ENCODE peak calls at places on chromosomes 13 and 19, in seven cellular contexts. H is pancreas, T is BE2C, U is AG04449, M is dorsolateral prefrontal cortex, J is stomach, C is kidney. Z is an unnamed sample.

GRCh38 chr13:20306039-20306438 is 73.9 kb upstream of the GJB6 start:
- DNase-seq in H (no peak), M (no peak), T (no peak), U (no peak), J (no peak), C (no peak), Z (no peak)

GRCh38 chr19:20923077-20923871 is at the start of gene ZNF85:
- DNase-seq in M (peak), J (peak), C (peak), U (peak), T (peak), H (peak), Z (peak)

GRCh38 chr13:99506632-99507031 is 5.4 kb downstream of the TM9SF2 start:
- DNase-seq in U (no peak), C (no peak), J (no peak), H (no peak), T (no peak), M (no peak), Z (peak)

GRCh38 chr19:12864721-12865715 is 16.2 kb downstream of the DNASE2 start:
- DNase-seq in M (no peak), U (no peak), T (no peak), H (no peak), C (peak), J (peak), Z (peak)

GRCh38 chr19:30217461-30217860 is 154.7 kb upstream of the ZNF536 start:
- DNase-seq in H (no peak), T (no peak), C (no peak), J (no peak), U (no peak), M (no peak), Z (no peak)

GRCh38 chr13:35994131-35994966 is 136.8 kb downstream of the DCLK1 start:
- DNase-seq in C (no peak), H (peak), U (peak), J (no peak), T (peak), M (no peak), Z (no peak)

GRCh38 chr19:16463991-16464575 is 7.7 kb downstream of the EPS15L1 start:
- DNase-seq in U (no peak), T (no peak), M (no peak), H (no peak), J (no peak), C (no peak), Z (no peak)

GRCh38 chr13:29684441-29684840 is 89.0 kb upstream of the SLC7A1 start:
- DNase-seq in C (no peak), U (no peak), M (no peak), J (no peak), T (no peak), H (no peak), Z (no peak)

GRCh38 chr13:51928231-51928630 is 66.5 kb downstream of the CCDC70 start:
- DNase-seq in H (no peak), M (no peak), C (no peak), J (no peak), T (peak), U (no peak), Z (no peak)

GRCh38 chr13:76210262-76210661 is 574.1 kb downstream of the LMO7 start:
- DNase-seq in H (no peak), T (no peak), U (no peak), J (no peak), C (no peak), M (no peak), Z (no peak)

GRCh38 chr19:7670150-7670784 is 1.4 kb downstream of the RETN start:
- DNase-seq in M (no peak), J (no peak), C (no peak), U (no peak), H (no peak), T (no peak), Z (peak)

GRCh38 chr19:42293539-42293938 is 8.4 kb upstream of the PRR19 start:
- DNase-seq in J (no peak), C (no peak), M (no peak), T (no peak), H (peak), U (no peak), Z (no peak)

GRCh38 chr13:24208314-24208713 is 47.8 kb downstream of the SPATA13 start:
- DNase-seq in T (no peak), M (no peak), U (peak), J (no peak), C (no peak), H (peak), Z (no peak)

GRCh38 chr13:32491028-32491427 is 47.6 kb downstream of the N4BP2L2 start:
- DNase-seq in J (no peak), T (no peak), C (no peak), H (no peak), M (no peak), U (no peak), Z (no peak)

GRCh38 chr13:84670245-84670644 is 788.0 kb upstream of the SLITRK1 start:
- DNase-seq in U (no peak), M (no peak), H (no peak), J (no peak), T (no peak), C (no peak), Z (no peak)

GRCh38 chr19:38420935-38421334 is 5.1 kb downstream of the RASGRP4 start:
- DNase-seq in M (no peak), H (no peak), J (no peak), C (peak), U (no peak), T (no peak), Z (no peak)

GRCh38 chr13:26320766-26321165 is 66.8 kb downstream of the CDK8 start:
- DNase-seq in M (no peak), J (no peak), U (no peak), C (no peak), T (no peak), H (no peak), Z (no peak)

GRCh38 chr13:80235559-80236296 is 105.2 kb downstream of the SPRY2 start:
- DNase-seq in H (no peak), C (no peak), J (no peak), M (no peak), T (no peak), U (no peak), Z (no peak)

GRCh38 chr19:38399081-38399480 is 3.8 kb upstream of the FAM98C start:
- DNase-seq in U (no peak), H (no peak), C (no peak), T (no peak), M (no peak), J (no peak), Z (no peak)

GRCh38 chr19:51127755-51128154 is 3.0 kb downstream of the SIGLEC9 start:
- DNase-seq in C (no peak), T (no peak), U (no peak), H (no peak), J (no peak), M (no peak), Z (no peak)

GRCh38 chr13:111639994-111640393 is 319.6 kb downstream of the TEX29 start:
- DNase-seq in J (no peak), T (no peak), U (no peak), H (no peak), C (no peak), M (no peak), Z (no peak)

GRCh38 chr19:18847516-18848463 is 16.0 kb downstream of the UPF1 start:
- DNase-seq in J (no peak), M (no peak), H (no peak), C (peak), T (no peak), U (no peak), Z (no peak)

GRCh38 chr19:44552324-44552723 is 22.8 kb upstream of the CEACAM20 start:
- DNase-seq in T (peak), U (no peak), M (no peak), H (no peak), C (no peak), J (no peak), Z (no peak)

GRCh38 chr13:99816321-99816720 is 155.2 kb downstream of the ZIC5 start:
- DNase-seq in H (no peak), U (no peak), J (no peak), M (no peak), C (no peak), T (no peak), Z (no peak)

GRCh38 chr19:32200312-32201038 is 144.9 kb upstream of the ZNF507 start:
- DNase-seq in T (no peak), C (no peak), J (no peak), U (no peak), M (no peak), H (no peak), Z (no peak)

GRCh38 chr13:75635621-75636338 is at the start of gene LMO7:
- DNase-seq in U (no peak), J (peak), M (peak), C (peak), H (peak), T (peak), Z (peak)

GRCh38 chr13:76533251-76533650 is 353.0 kb downstream of the KCTD12 start:
- DNase-seq in M (no peak), U (no peak), H (no peak), J (no peak), T (no peak), C (no peak), Z (no peak)

GRCh38 chr13:26956532-26957142 is 196.1 kb upstream of the GPR12 start:
- DNase-seq in U (no peak), T (no peak), H (no peak), C (no peak), J (no peak), M (no peak), Z (no peak)

GRCh38 chr19:13055213-13056051 is 47.2 kb downstream of the LYL1 start:
- DNase-seq in M (no peak), T (peak), U (peak), C (peak), H (no peak), J (peak), Z (peak)

GRCh38 chr13:24916464-24916863 is 152.5 kb downstream of the RNF17 start:
- DNase-seq in C (no peak), H (no peak), T (no peak), M (no peak), J (no peak), U (no peak), Z (no peak)

GRCh38 chr13:109859898-109860297 is 73.5 kb upstream of the IRS2 start:
- DNase-seq in C (no peak), M (no peak), U (no peak), H (no peak), J (no peak), T (no peak), Z (no peak)

GRCh38 chr19:10686193-10686592 is 15.0 kb upstream of the QTRT1 start:
- DNase-seq in U (no peak), T (no peak), H (no peak), J (no peak), C (no peak), M (no peak), Z (no peak)

DNA sequence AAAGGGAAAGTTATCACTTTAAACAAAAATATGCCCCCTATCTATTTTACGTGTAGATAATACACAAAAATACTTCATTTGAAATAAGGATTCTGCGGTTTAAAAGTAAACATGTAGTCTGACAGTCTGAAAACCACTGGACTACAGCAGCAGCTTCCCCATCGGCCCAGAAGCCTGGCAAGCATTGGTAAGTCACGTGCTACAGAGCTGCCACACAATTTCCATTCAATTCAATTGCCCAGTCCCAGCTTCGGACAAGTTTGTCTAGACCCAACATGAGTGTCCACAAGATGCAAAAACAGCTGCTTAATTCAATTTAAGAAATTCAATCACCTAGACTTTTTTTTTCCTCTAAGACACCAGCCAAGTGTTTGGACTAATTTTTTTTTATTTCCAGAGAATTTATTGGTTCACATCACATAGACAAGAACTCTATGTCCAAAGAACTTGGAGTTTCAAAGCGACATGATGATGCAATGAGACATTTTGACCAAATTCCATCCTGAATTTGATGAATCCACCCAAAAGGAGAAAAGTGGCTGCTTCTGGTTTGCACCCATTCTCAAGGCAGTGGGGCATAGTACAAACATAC is 458.9 kb downstream of the COG6 start:
- DNase-seq in J (no peak), C (no peak), U (no peak), H (no peak), T (no peak), M (no peak), Z (no peak)
- H3K4me3 ChIP-seq in J (no peak), C (no peak), U (no peak), H (no peak), T (no peak), M (no peak), Z (no peak)

DNA sequence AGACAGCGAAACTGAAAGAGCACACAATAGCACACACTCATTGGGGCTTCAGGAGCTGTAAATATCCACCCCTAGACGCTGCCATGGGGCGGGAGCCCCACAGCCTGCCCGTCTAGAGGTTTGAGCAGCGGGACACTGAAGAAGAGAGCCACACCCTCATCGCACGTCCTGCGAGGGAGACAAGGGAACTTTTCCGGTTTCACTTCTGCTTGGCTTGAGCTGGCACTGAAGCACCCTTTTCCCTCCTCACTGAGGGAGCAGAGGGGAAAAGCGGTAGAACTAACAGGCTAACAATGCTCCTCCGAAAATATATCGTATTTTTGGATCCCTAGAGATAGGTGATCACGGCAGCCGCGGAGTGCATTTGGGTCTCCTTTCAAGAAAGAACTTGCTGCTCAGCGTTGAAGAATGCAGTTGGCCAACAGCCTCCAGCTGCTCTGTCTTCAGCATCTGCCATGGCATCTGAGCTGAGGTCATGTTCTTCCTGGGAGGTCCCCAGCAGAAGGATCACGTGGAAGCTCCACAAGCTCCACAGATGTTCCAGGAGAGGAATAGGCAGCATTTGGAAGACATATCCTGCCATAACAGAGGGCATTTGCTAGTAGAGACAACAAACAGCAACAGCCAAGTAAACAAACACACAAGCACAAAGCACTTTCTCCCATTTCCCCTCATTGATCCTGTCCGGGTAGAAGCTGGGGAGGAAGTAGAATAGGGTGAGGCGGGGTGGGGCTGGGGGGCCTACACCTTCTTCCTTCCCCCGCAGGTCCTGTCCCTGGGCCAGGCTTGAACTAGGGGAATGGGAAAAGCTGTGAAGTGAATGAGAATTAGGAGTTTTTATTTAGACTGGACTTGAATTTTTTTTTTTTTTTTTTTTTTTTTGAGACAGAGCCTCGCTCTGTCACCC is 44.8 kb upstream of the ALOX5AP start:
- DNase-seq in U (peak), M (no peak), H (no peak), J (peak), T (no peak), C (peak), Z (peak)
- H3K4me3 ChIP-seq in U (peak), M (peak), H (peak), J (peak), T (no peak), C (peak), Z (peak)

GRCh38 chr19:33345163-33345562 is 28.3 kb upstream of the CEBPG start:
- DNase-seq in C (no peak), M (no peak), T (no peak), J (no peak), U (no peak), H (no peak), Z (no peak)

GRCh38 chr19:33346665-33347064 is 26.8 kb upstream of the CEBPG start:
- DNase-seq in C (no peak), U (no peak), H (no peak), J (no peak), M (no peak), T (no peak), Z (no peak)

GRCh38 chr19:33344210-33344609 is 29.3 kb upstream of the CEBPG start:
- DNase-seq in J (no peak), C (no peak), U (no peak), T (no peak), M (no peak), H (no peak), Z (no peak)

GRCh38 chr19:33347300-33347699 is 26.2 kb upstream of the CEBPG start:
- DNase-seq in M (no peak), T (no peak), H (no peak), J (no peak), U (no peak), C (no peak), Z (no peak)

GRCh38 chr19:33344611-33345010 is 28.9 kb upstream of the CEBPG start:
- DNase-seq in U (no peak), J (no peak), C (no peak), H (no peak), M (no peak), T (no peak), Z (no peak)
- H3K4me3 ChIP-seq in U (no peak), J (no peak), C (no peak), H (no peak), M (no peak), T (no peak), Z (no peak)

DNA sequence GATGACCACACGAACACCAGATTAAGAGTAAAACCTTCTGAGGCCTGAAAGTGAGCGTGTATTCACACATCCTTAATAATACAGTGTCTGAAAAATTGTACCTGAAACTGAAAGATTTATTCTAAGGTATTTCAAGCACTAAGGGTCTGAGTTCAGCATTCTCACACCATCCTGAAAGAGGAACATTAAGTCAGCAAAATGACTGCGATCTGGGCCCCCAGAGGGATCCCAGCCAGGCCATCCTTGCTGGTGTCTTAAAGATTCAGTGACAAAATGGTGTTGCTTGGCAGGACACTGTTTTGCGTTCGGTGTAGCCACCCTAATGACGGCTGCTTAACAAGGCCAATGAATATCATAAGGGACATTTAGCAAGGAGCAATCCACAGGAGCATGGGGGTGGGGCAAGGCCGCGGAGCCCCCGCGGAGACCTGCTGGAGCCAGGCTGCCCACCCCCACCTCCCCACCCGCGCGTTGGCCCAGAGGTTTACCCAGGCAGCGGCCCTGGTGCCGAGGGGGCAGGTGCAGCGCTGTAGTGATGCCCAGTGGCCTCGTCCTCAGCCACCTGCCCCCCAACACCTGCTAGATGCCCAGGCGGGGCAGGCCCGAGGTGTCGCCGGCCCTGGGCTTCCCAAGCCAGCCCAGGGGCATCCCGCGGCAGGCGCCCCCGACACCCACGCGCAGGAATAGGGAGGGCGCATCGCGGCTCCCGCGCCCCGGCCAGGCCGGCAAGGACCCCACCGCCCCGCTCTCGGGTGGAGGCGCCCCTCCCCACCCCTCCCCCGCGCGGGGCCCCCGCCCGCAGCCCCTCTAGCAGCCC is 742 bp downstream of the NALCN start:
- DNase-seq in H (no peak), T (no peak), J (no peak), C (peak), M (no peak), U (no peak), Z (no peak)
- H3K4me3 ChIP-seq in H (peak), T (no peak), J (peak), C (no peak), M (peak), U (peak), Z (peak)

GRCh38 chr19:40420451-40420765 is 5.4 kb downstream of the SERTAD1 start:
- DNase-seq in T (no peak), M (no peak), H (no peak), J (no peak), U (no peak), C (no peak), Z (no peak)
- H3K4me3 ChIP-seq in T (peak), M (peak), H (peak), J (peak), U (peak), C (peak), Z (peak)